ENCODE peak calls at places on chromosomes 16 and 17, in nine cellular contexts. Y is lower lobe of right lung; R is A549; G is K562; H is RWPE2; Q is ovary; B is CD8-positive, alpha-beta T cell; W is stomach; S is heart right ventricle. X is an unnamed sample. For H3K4me1, the result is how much of the 10 kb centered on the place peaks cover.

GRCh38 chr16:88633684-88634140 is 4.7 kb upstream of the IL17C start:
- DNase-seq in R (peak), Q (no peak), B (peak), Y (peak), H (no peak), W (peak), G (peak), S (peak), X (peak)

GRCh38 chr17:42817866-42818265 is 6.2 kb downstream of the BECN1 start:
- DNase-seq in Q (no peak), B (no peak), G (no peak), H (no peak), Y (no peak), S (no peak), R (no peak), W (no peak), X (no peak)

GRCh38 chr17:30316736-30317135 is 17.1 kb downstream of the TMIGD1 start:
- DNase-seq in H (no peak), Y (no peak), Q (no peak), S (no peak), W (no peak), B (no peak), R (no peak), G (no peak), X (no peak)

GRCh38 chr17:13306310-13306962 is 288.6 kb upstream of the ELAC2 start:
- DNase-seq in Q (no peak), W (no peak), S (no peak), B (no peak), H (no peak), R (peak), Y (no peak), G (peak), X (peak)

GRCh38 chr16:55056585-55057520 is 126.2 kb downstream of the IRX5 start:
- DNase-seq in W (no peak), Q (no peak), R (peak), S (no peak), B (no peak), H (no peak), G (no peak), Y (no peak), X (no peak)

GRCh38 chr17:44795928-44796327 is 34.2 kb downstream of the GJC1 start:
- DNase-seq in R (no peak), G (no peak), Y (no peak), S (no peak), H (no peak), Q (peak), B (no peak), W (no peak), X (no peak)

GRCh38 chr16:17348826-17349225 is 121.9 kb downstream of the XYLT1 start:
- DNase-seq in W (no peak), B (no peak), H (no peak), G (no peak), R (no peak), Q (no peak), S (no peak), Y (no peak), X (no peak)

GRCh38 chr16:21265104-21265825 is 12.8 kb downstream of the CRYM start:
- DNase-seq in R (no peak), H (no peak), B (no peak), W (no peak), S (peak), G (no peak), Q (no peak), Y (no peak), X (no peak)

GRCh38 chr17:81409190-81409935 is 14.1 kb downstream of the BAHCC1 start:
- DNase-seq in W (no peak), H (no peak), B (no peak), S (no peak), R (peak), Q (no peak), G (peak), Y (no peak), X (peak)

GRCh38 chr17:12686486-12686885 is 20.8 kb downstream of the MYOCD start:
- DNase-seq in H (no peak), G (no peak), Q (no peak), S (no peak), W (no peak), B (no peak), Y (no peak), R (no peak), X (no peak)

GRCh38 chr16:29007865-29008593 is 23.2 kb downstream of the LAT start:
- DNase-seq in Q (no peak), G (peak), W (no peak), R (no peak), Y (no peak), S (no peak), B (peak), H (no peak), X (no peak)

DNA sequence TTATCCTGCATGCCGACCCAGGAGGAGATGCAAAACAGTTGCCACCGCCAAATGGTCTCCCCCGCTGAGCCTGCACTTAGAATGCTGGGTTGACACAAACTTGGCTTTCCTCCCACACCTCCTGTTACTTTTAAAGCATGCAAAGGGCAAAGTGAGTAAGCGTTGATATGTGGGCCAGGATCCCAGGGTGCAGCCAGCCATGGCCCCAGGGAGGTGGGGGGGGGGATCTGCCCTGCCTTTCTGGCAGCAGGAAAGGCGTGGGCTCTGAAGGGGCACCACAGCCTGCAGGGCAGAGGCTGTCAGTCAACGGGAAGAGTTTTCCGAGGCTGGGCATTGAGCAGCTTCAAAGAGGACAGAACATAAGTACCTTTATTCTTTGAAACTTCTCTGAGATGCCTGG is 142.3 kb downstream of the ABCC12 start:
- DNase-seq in Y (no peak), R (no peak), Q (no peak), B (no peak), S (no peak), W (no peak), G (no peak), H (peak), X (peak)
- H3K4me1 ChIP-seq in Y (under half), R (under half), Q (under half), B (under half), S (under half), W (under half), G (under half), H (under half), X (half or more)

GRCh38 chr17:78753316-78754250 is 28.5 kb downstream of the CYTH1 start:
- DNase-seq in H (no peak), S (no peak), Y (no peak), R (no peak), Q (no peak), B (no peak), W (no peak), G (no peak), X (no peak)
- H3K4me1 ChIP-seq in H (under half), S (under half), Y (half or more), R (under half), Q (under half), B (half or more), W (half or more), G (under half), X (under half)

GRCh38 chr17:48462946-48463345 is 32.9 kb upstream of the SKAP1 start:
- DNase-seq in Q (no peak), G (no peak), S (no peak), B (no peak), R (no peak), Y (no peak), H (no peak), W (no peak), X (no peak)

GRCh38 chr17:48465884-48466283 is 35.9 kb upstream of the SKAP1 start:
- DNase-seq in H (no peak), G (no peak), R (no peak), B (no peak), Y (no peak), S (no peak), W (no peak), Q (no peak), X (no peak)

GRCh38 chr17:48460055-48460454 is 30.0 kb upstream of the SKAP1 start:
- DNase-seq in R (no peak), G (peak), S (no peak), B (no peak), W (no peak), Q (no peak), H (no peak), Y (no peak), X (no peak)

GRCh38 chr17:48459070-48459469 is 29.1 kb upstream of the SKAP1 start:
- DNase-seq in G (no peak), H (no peak), R (no peak), B (no peak), Y (no peak), W (no peak), Q (no peak), S (no peak), X (no peak)

GRCh38 chr17:48463531-48463930 is 33.5 kb upstream of the SKAP1 start:
- DNase-seq in Y (no peak), S (no peak), Q (no peak), G (no peak), W (no peak), R (no peak), H (no peak), B (no peak), X (no peak)
- H3K4me1 ChIP-seq in Y (under half), S (under half), Q (under half), G (under half), W (under half), R (under half), H (under half), B (under half), X (under half)

DNA sequence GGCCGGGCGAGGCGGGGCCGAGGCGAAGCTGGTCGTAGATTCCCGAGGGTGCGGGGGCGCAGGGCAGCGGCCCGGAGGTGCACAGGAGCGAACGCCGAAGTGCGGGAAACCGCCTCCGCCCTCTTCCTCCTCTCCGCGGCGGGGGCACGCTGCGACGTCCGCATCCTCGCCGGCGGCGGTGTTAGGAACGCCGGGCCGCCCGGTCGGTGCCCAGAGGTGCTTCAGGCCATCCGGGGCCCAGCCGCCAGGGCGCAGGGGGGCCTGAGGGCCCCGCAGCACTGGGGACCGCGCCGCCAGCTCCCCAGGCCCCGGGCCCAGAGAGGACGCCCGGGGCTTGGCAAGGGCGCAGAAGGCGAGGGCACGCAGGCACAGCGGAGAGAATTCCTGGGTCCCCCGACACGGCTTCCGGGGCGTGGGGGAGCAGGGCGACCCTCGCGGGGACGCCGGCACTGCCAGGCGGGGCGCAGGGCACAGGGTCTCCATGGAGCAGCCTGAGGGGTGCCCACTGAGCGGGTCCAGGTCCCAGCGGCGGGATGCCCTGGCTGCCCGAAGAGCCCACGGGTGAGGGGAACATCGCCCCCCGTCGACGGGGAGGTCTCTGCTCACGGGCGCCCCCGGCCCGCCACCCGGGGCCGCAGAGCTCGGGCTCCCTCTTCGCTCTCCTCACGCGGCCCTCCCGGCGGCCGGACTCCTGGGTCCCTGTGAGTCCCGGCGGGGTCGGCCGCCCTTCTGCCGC is 576 bp downstream of the EPOP start:
- DNase-seq in Q (peak), B (no peak), H (no peak), G (peak), W (peak), S (peak), Y (peak), R (peak), X (peak)
- H3K4me1 ChIP-seq in Q (under half), B (under half), H (under half), G (under half), W (under half), S (under half), Y (under half), R (under half), X (under half)

GRCh38 chr17:65035191-65035590 is 21.3 kb downstream of the GNA13 start:
- DNase-seq in Y (no peak), S (no peak), W (no peak), B (no peak), R (no peak), Q (no peak), G (no peak), H (no peak), X (no peak)
- H3K4me1 ChIP-seq in Y (half or more), S (half or more), W (half or more), B (half or more), R (under half), Q (under half), G (under half), H (under half), X (half or more)

GRCh38 chr16:56974549-56975300 is 13.0 kb downstream of the CETP start:
- DNase-seq in B (no peak), Y (no peak), G (no peak), Q (no peak), H (no peak), S (no peak), W (no peak), R (no peak), X (no peak)

GRCh38 chr16:56977823-56978430 is 11.4 kb upstream of the NLRC5 start:
- DNase-seq in Q (no peak), Y (no peak), B (no peak), G (no peak), H (no peak), W (no peak), R (no peak), S (no peak), X (no peak)

GRCh38 chr16:56972898-56973689 is 11.3 kb downstream of the CETP start:
- DNase-seq in Y (no peak), B (no peak), R (no peak), H (no peak), W (no peak), G (no peak), Q (no peak), S (no peak), X (no peak)

GRCh38 chr16:56977256-56977655 is 12.1 kb upstream of the NLRC5 start:
- DNase-seq in W (no peak), R (no peak), Y (no peak), B (no peak), G (no peak), Q (no peak), H (no peak), S (no peak), X (no peak)

GRCh38 chr16:56975714-56976113 is 13.6 kb upstream of the NLRC5 start:
- DNase-seq in Q (no peak), R (no peak), B (no peak), Y (no peak), H (no peak), W (no peak), S (no peak), G (no peak), X (no peak)
- H3K4me1 ChIP-seq in Q (under half), R (under half), B (half or more), Y (under half), H (under half), W (under half), S (under half), G (under half), X (half or more)

GRCh38 chr17:33515974-33516373 is 222.9 kb upstream of the ASIC2 start:
- DNase-seq in B (no peak), R (no peak), Y (no peak), H (no peak), S (no peak), W (no peak), G (no peak), Q (no peak), X (no peak)

GRCh38 chr17:33514369-33514768 is 221.3 kb upstream of the ASIC2 start:
- DNase-seq in B (no peak), W (no peak), R (no peak), H (no peak), S (no peak), G (no peak), Y (no peak), Q (no peak), X (no peak)

GRCh38 chr17:33519692-33520091 is 226.6 kb upstream of the ASIC2 start:
- DNase-seq in G (no peak), Q (no peak), S (no peak), R (no peak), Y (no peak), H (no peak), W (no peak), B (no peak), X (no peak)

GRCh38 chr17:33513769-33514168 is 220.7 kb upstream of the ASIC2 start:
- DNase-seq in G (no peak), S (no peak), Q (no peak), W (no peak), H (no peak), R (no peak), Y (no peak), B (no peak), X (no peak)

GRCh38 chr17:33516645-33517044 is 223.6 kb upstream of the ASIC2 start:
- DNase-seq in R (no peak), Q (no peak), B (no peak), Y (no peak), H (no peak), W (no peak), G (no peak), S (no peak), X (no peak)
- H3K4me1 ChIP-seq in R (under half), Q (under half), B (under half), Y (under half), H (under half), W (under half), G (under half), S (under half), X (under half)

GRCh38 chr17:348012-348411 is 4.6 kb downstream of the RPH3AL start:
- DNase-seq in H (no peak), R (peak), Q (no peak), S (no peak), Y (no peak), G (no peak), W (no peak), B (no peak), X (no peak)
- H3K4me1 ChIP-seq in H (under half), R (half or more), Q (under half), S (under half), Y (half or more), G (under half), W (half or more), B (under half), X (under half)

GRCh38 chr17:29292992-29293889 is 707 bp downstream of the NUFIP2 start:
- DNase-seq in H (peak), Q (peak), S (peak), R (peak), B (peak), W (peak), Y (peak), G (peak), X (peak)

GRCh38 chr17:29291163-29291752 is 2.7 kb downstream of the NUFIP2 start:
- DNase-seq in G (no peak), Y (no peak), S (no peak), B (no peak), Q (no peak), H (no peak), W (no peak), R (peak), X (peak)

GRCh38 chr17:29293890-29294579 is at the start of gene NUFIP2:
- DNase-seq in H (peak), G (peak), W (peak), B (peak), Q (peak), S (peak), Y (peak), R (peak), X (peak)

GRCh38 chr17:29292071-29292991 is 1.6 kb downstream of the NUFIP2 start:
- DNase-seq in S (peak), Y (peak), W (peak), R (peak), Q (peak), B (peak), G (peak), H (no peak), X (peak)

GRCh38 chr17:29289852-29290251 is 4.1 kb downstream of the NUFIP2 start:
- DNase-seq in H (no peak), S (no peak), W (no peak), Y (no peak), Q (no peak), R (no peak), B (no peak), G (no peak), X (no peak)
- H3K4me1 ChIP-seq in H (under half), S (half or more), W (half or more), Y (half or more), Q (under half), R (under half), B (half or more), G (under half), X (under half)

DNA sequence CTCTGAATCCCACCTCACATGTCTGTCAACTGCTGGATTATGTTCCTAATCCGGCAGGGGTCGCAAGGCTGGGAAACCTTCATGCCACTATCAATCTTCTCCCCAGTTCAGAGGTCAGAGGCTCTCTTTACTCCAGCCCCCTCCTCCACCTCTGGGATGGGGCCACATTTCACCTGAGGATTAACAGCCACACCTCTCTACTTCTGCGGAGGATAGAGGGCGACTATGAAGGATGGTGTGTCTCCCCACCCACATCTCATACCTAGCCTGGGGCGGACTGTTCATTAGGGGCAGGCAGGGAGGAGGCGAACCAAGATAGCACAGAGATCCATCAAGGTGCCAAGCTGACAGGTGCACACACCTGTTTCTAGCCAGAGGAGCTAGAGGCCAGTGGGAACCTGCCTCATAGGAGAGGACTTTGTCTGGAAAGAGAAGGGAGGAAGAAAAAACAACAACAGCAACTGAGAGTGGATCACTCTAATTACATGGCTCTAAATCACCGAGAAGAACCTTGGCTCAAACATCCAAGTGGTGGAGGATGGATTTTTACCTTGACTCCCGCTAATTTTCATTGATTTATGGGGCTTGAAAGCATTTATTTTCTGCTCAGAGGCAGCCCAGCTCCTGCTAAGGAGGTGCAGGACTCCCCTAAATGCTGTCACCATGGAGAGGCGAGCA is 41.9 kb upstream of the SKAP1 start:
- DNase-seq in W (no peak), R (no peak), Y (no peak), H (no peak), G (no peak), B (no peak), S (no peak), Q (no peak), X (no peak)
- H3K4me1 ChIP-seq in W (under half), R (under half), Y (under half), H (under half), G (under half), B (under half), S (under half), Q (under half), X (under half)